ENCODE peak calls at places on chromosomes 13 and 19, in nine cellular contexts. S is AG04450, R is cardiac muscle cell, V is fibroblast of lung, C is IMR-90, M is A549, Y is PC-3, W is tibial artery, H is MM.1S. O is an unnamed sample.

GRCh38 chr19:54662730-54663129 is at the start of gene LILRB4:
- DNase-seq in S (no peak), R (no peak), V (no peak), C (no peak), M (no peak), Y (no peak), W (no peak), H (peak), O (no peak)

GRCh38 chr13:78137404-78138142 is 218.9 kb upstream of the EDNRB start:
- DNase-seq in S (peak), R (peak), V (peak), C (peak), M (peak), Y (peak), W (no peak), H (peak), O (peak)

GRCh38 chr13:51585696-51586095 is 1.4 kb downstream of the WDFY2 start:
- DNase-seq in S (no peak), R (peak), V (no peak), C (peak), M (no peak), Y (peak), W (no peak), H (no peak), O (peak)

GRCh38 chr19:11453468-11454341 is 18.3 kb downstream of the PRKCSH start:
- DNase-seq in S (no peak), R (no peak), V (no peak), C (no peak), M (no peak), Y (no peak), W (no peak), H (no peak), O (no peak)

GRCh38 chr13:78197231-78197630 is 278.6 kb upstream of the EDNRB start:
- DNase-seq in S (no peak), R (no peak), V (no peak), C (peak), M (no peak), Y (peak), W (no peak), H (no peak), O (no peak)

GRCh38 chr13:61414686-61415664 is 674 bp downstream of the PCDH20 start:
- DNase-seq in S (no peak), R (peak), V (peak), C (no peak), M (peak), Y (peak), W (peak), H (no peak), O (no peak)

GRCh38 chr19:20413705-20414104 is 151.9 kb downstream of the ZNF737 start:
- DNase-seq in S (no peak), R (no peak), V (no peak), C (no peak), M (no peak), Y (no peak), W (no peak), H (no peak), O (no peak)

GRCh38 chr19:36198116-36198515 is 16.3 kb downstream of the ZNF565 start:
- DNase-seq in S (no peak), R (peak), V (no peak), C (no peak), M (no peak), Y (no peak), W (no peak), H (no peak), O (no peak)

GRCh38 chr19:4980838-4981680 is 12.1 kb downstream of the KDM4B start:
- DNase-seq in S (no peak), R (no peak), V (no peak), C (no peak), M (no peak), Y (no peak), W (no peak), H (no peak), O (no peak)

GRCh38 chr13:24854311-24854710 is 90.3 kb downstream of the RNF17 start:
- DNase-seq in S (no peak), R (peak), V (peak), C (peak), M (no peak), Y (no peak), W (no peak), H (no peak), O (no peak)

GRCh38 chr19:35755160-35755549 is 1.7 kb downstream of the HSPB6 start:
- DNase-seq in S (no peak), R (no peak), V (no peak), C (no peak), M (no peak), Y (no peak), W (no peak), H (no peak), O (no peak)

GRCh38 chr19:19404879-19405860 is at the start of gene GATAD2A:
- DNase-seq in S (peak), R (peak), V (peak), C (peak), M (peak), Y (peak), W (peak), H (peak), O (peak)

GRCh38 chr19:19409235-19410030 is 4.0 kb downstream of the GATAD2A start:
- DNase-seq in S (no peak), R (no peak), V (no peak), C (no peak), M (no peak), Y (peak), W (no peak), H (no peak), O (no peak)

GRCh38 chr19:19405919-19406877 is 723 bp downstream of the GATAD2A start:
- DNase-seq in S (no peak), R (peak), V (peak), C (peak), M (peak), Y (peak), W (peak), H (peak), O (peak)

GRCh38 chr19:19407640-19407933 is 2.1 kb downstream of the GATAD2A start:
- DNase-seq in S (no peak), R (no peak), V (no peak), C (no peak), M (no peak), Y (no peak), W (no peak), H (no peak), O (no peak)

GRCh38 chr19:19406878-19407639 is 1.6 kb downstream of the GATAD2A start:
- DNase-seq in S (no peak), R (peak), V (peak), C (peak), M (peak), Y (peak), W (no peak), H (peak), O (peak)
- TF ChIP-seq CTCF in S (peak), R (peak), V (peak), C (peak), M (peak), Y (peak), W (peak), H (peak), O (peak)

DNA sequence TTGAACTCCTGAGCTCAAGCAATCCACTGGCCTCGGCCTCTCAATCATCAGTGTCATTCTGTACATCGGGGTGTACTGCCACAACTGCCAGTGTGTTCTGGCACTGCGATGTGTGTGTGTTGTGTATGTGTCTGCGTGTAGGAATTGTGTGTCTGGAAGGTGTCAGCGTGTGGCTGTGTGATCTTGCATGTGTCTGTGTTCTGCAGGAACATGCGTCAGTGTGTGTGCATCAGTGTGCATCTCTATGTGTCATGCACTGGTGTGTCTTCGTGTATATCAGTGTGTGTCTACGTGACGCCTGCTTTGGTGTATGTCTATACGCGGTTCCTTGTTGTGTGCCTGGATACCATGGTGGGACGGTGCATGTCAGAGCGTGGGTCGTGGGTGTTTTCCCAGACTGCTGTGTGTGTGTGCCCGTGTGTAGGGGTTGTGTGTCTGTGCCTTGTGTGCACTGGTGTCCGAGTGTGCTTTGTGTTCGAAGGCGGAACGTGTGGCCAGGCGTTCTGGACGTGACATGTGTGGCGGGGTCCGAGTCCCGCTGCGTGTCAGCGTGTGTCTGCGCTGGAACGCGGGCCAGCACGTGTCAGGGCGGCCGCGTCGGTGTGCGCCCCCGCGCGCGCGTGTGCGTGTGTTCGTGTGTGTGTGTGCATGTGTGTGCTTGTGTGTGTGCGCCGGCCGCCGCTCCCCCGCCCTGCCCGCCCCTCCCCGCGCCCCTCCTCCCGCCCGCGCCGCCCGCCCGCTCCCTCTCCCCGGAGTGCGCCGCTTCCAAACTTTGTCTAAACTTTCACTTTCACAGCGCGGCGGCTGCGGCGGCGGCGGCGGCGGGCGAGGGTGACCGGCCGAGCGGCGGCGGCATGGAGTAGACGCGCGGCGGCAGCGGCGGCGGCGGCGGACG is at the start of gene NFIX:
- DNase-seq in S (no peak), R (peak), V (peak), C (peak), M (no peak), Y (peak), W (peak), H (peak), O (no peak)
- TF ChIP-seq CTCF in S (no peak), R (no peak), V (no peak), C (no peak), M (no peak), Y (no peak), W (no peak), H (no peak), O (no peak)

DNA sequence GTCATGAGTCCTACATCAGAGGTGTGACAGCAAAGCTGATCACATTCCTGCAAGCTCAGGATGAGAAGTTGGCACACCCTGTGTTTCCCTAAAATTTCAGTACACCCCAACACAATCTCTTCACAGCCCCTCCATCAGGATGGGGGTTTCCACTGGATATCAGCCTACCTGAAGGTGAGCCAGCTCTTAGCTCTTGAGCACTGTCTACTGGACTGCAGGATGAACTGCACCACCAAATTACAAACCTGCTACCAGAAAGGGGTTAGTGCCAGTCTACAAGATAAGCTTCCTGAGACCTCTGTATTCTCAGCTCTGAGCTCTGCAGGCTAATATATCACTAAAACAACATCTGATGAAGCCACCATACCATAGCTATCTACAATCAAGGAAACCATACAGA is 1616.2 kb upstream of the SPRY2 start:
- DNase-seq in S (no peak), R (no peak), V (no peak), C (no peak), M (no peak), Y (no peak), W (no peak), H (no peak), O (no peak)
- TF ChIP-seq CTCF in S (no peak), R (no peak), V (no peak), C (no peak), M (no peak), Y (peak), W (no peak), H (peak), O (no peak)

GRCh38 chr19:37313335-37313627 is 57.6 kb upstream of the ZNF527 start:
- DNase-seq in S (no peak), R (no peak), V (no peak), C (no peak), M (no peak), Y (no peak), W (no peak), H (no peak), O (no peak)

DNA sequence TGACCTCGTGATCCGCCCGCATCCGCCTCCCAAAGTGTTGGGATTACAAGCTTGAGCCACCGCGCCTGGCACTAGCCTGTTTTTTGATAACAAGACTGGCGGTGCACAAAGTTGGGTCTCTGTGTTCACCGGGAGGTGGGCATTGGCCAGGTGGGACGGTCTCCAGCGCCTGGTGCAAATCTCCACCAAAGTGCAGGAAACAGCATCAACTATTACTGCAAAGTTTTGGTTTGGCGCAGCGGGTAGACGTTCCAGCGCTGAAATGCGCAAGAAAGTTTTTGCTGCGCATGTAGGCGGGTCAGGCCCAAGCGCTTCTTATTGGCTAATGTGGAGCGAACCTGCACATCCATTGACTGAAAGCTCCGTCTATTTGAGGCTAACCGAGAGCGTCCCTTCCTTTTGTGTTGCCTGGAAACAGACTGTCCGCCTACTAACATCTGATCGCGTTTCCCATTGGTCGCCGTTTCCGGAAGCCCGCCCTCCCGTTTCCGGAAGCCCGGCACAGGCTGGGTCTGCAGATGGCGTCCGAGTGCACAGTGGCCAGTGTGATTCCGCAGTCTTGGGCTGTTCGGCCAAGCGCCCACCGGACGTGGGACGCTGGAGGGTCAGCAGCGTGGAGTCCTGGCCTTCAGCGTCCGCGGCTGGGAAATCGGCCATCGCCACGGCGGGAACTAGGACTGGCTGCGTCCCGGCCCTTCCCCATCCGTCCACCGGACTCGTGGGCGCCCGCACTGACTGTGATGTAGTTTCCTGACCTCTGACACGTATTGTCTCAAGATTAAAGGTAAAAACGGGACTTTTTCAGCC is 53.3 kb upstream of the ZNF527 start:
- DNase-seq in S (peak), R (peak), V (peak), C (peak), M (peak), Y (peak), W (peak), H (peak), O (peak)
- TF ChIP-seq CTCF in S (peak), R (peak), V (peak), C (peak), M (peak), Y (peak), W (peak), H (peak), O (peak)

DNA sequence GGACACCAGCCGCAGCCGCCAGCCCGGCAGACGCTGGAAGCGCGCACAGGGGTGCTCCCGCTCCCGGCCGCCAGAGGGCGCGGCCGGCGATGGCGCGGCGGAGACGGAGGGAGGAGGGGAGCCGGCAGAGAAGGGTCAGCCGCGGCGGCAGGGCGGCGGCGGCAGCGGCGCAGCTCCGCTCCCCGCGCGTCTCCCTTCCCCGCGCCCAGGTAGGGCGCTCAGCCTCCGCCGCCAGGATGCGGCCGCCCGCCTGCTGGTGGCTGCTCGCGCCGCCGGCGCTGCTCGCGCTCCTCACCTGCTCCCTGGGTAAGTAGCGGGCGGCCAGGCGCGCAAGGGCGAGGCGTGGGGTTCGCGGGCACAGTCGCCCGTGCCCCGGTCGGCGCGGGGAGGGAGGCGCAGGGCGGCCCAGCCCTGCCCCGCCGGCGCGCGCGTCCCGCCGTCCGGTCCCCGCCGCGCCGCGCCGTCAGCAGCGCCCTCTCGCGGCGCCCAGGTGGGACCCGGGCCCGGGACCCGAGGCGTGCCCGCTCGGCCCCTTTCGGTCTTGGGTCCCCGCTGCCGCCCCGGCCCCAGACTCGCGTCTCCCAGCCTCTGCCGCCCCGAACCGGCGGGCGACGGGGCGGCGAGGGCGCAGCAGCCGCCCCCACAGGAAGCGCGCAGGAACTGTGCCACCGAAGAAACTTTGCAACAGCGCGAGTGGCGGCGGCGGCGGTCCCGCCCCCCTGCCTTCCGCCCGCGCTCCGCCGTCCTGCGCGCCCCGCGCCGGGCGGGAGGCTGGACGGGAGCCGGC is at the start of gene B3GLCT:
- DNase-seq in S (peak), R (peak), V (peak), C (peak), M (peak), Y (peak), W (peak), H (peak), O (peak)
- TF ChIP-seq CTCF in S (peak), R (peak), V (peak), C (peak), M (peak), Y (peak), W (peak), H (peak), O (no peak)

GRCh38 chr19:47471733-47472457 is at the start of gene SLC8A2:
- DNase-seq in S (peak), R (peak), V (peak), C (peak), M (peak), Y (peak), W (peak), H (peak), O (peak)
- TF ChIP-seq CTCF in S (no peak), R (no peak), V (no peak), C (no peak), M (no peak), Y (no peak), W (no peak), H (no peak), O (no peak)

GRCh38 chr13:99605417-99606321 is 104.4 kb downstream of the TM9SF2 start:
- DNase-seq in S (no peak), R (peak), V (no peak), C (no peak), M (peak), Y (peak), W (peak), H (peak), O (peak)
- TF ChIP-seq CTCF in S (peak), R (peak), V (peak), C (no peak), M (no peak), Y (peak), W (peak), H (peak), O (no peak)

GRCh38 chr13:37811441-37811840 is 58.1 kb downstream of the TRPC4 start:
- DNase-seq in S (no peak), R (peak), V (no peak), C (peak), M (no peak), Y (no peak), W (no peak), H (no peak), O (no peak)

DNA sequence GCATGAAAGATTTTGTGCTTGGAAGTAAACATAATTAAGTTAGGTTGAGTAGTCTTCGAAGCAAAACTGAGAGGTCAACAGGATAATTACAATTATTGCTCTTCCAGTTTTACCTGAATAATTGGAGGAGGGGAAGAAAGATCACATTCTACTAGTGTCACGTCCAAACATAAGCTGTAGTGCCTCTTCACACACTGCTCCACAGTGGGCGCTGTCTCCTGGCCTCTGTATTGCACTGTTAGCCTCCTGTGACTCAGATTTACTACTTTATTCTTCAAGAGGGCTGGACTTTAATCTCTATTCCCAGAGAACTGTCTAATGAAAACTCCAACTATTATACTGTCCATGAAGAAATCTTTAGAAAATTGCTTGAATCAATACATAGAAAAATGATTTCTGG is 62.9 kb downstream of the TRPC4 start:
- DNase-seq in S (no peak), R (no peak), V (no peak), C (no peak), M (no peak), Y (peak), W (no peak), H (no peak), O (no peak)
- TF ChIP-seq CTCF in S (no peak), R (no peak), V (no peak), C (no peak), M (no peak), Y (peak), W (no peak), H (no peak), O (no peak)

DNA sequence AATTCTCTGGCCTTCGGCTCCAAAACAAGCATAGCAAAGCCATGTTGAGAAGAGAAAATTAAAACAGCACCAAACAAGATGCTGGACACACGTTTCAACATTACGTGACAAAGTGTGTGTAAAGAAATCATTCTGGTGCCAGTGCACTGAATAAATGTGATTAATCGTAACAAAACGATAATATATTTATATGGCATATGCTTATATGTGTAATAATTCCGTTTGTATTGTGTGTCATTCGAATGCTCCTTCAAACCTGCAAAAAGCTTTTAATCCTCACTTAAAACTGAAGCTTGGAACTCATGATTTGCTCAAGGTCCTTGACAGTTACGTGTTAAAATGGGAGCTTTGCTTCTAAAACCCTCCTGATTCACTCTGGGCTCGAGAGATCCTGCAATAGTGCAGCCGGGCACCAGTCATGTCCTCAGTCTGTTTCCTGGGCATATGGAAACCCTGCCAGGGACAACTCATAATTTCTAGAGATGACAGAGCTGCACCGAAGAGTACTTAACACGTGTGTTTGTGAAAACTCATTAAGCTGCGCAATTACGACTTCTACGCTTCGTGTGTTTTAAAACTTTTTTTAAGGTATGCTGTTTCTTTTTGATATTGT is 731 bp upstream of the AKAP8L start:
- DNase-seq in S (no peak), R (peak), V (no peak), C (no peak), M (no peak), Y (peak), W (no peak), H (no peak), O (peak)
- TF ChIP-seq CTCF in S (no peak), R (no peak), V (no peak), C (no peak), M (no peak), Y (peak), W (no peak), H (no peak), O (no peak)

O was measured in fibroblast of mammary gland.